ENCODE peak calls at places on chromosomes 3 and 15, in eight cellular contexts. I, A, Q, V, K, P, U and H are unnamed samples.

GRCh38 chr15:58446521-58446920 is 14.7 kb downstream of the LIPC start:
- DNase-seq in I (no peak), A (no peak), Q (no peak), V (no peak), K (no peak), P (no peak), U (no peak), H (no peak)

GRCh38 chr3:54935869-54936268 is 8.0 kb upstream of the LRTM1 start:
- DNase-seq in I (no peak), A (no peak), Q (no peak), V (no peak), K (no peak), P (no peak), U (no peak), H (no peak)

GRCh38 chr15:98785796-98786581 is 137.7 kb downstream of the IGF1R start:
- DNase-seq in I (no peak), A (no peak), Q (no peak), V (no peak), K (no peak), P (no peak), U (no peak), H (no peak)

GRCh38 chr15:82183121-82184031 is 79.2 kb downstream of the EFL1 start:
- DNase-seq in I (no peak), A (no peak), Q (peak), V (no peak), K (no peak), P (no peak), U (no peak), H (peak)

GRCh38 chr15:51327081-51327480 is 11.3 kb downstream of the CYP19A1 start:
- DNase-seq in I (no peak), A (no peak), Q (no peak), V (no peak), K (no peak), P (no peak), U (no peak), H (no peak)

GRCh38 chr3:58175429-58176184 is 35.2 kb downstream of the DNASE1L3 start:
- DNase-seq in I (peak), A (no peak), Q (peak), V (no peak), K (no peak), P (no peak), U (no peak), H (no peak)

GRCh38 chr15:60351066-60351465 is 46.7 kb downstream of the ANXA2 start:
- DNase-seq in I (no peak), A (no peak), Q (no peak), V (no peak), K (no peak), P (no peak), U (no peak), H (peak)

GRCh38 chr3:49772703-49773102 is 13.6 kb downstream of the IP6K1 start:
- DNase-seq in I (no peak), A (no peak), Q (no peak), V (no peak), K (no peak), P (no peak), U (no peak), H (no peak)

GRCh38 chr15:44327578-44327977 is 39.1 kb downstream of the GOLM2 start:
- DNase-seq in I (no peak), A (no peak), Q (no peak), V (no peak), K (no peak), P (no peak), U (no peak), H (no peak)

GRCh38 chr3:65126527-65127440 is 439.0 kb upstream of the ADAMTS9 start:
- DNase-seq in I (no peak), A (peak), Q (peak), V (no peak), K (no peak), P (no peak), U (no peak), H (peak)

GRCh38 chr3:136667081-136667480 is 85.1 kb downstream of the STAG1 start:
- DNase-seq in I (no peak), A (peak), Q (no peak), V (no peak), K (no peak), P (no peak), U (no peak), H (peak)

GRCh38 chr15:53559364-53560253 is 199.9 kb downstream of the WDR72 start:
- DNase-seq in I (peak), A (no peak), Q (no peak), V (no peak), K (no peak), P (no peak), U (no peak), H (no peak)

GRCh38 chr15:51708013-51708412 is 26.7 kb downstream of the SCG3 start:
- DNase-seq in I (peak), A (no peak), Q (no peak), V (no peak), K (no peak), P (no peak), U (no peak), H (no peak)

GRCh38 chr15:82643992-82644391 is 3.2 kb downstream of the CPEB1 start:
- DNase-seq in I (no peak), A (no peak), Q (no peak), V (no peak), K (no peak), P (no peak), U (no peak), H (no peak)

GRCh38 chr3:105366302-105367062 is at the start of gene ALCAM:
- DNase-seq in I (peak), A (peak), Q (peak), V (peak), K (peak), P (peak), U (peak), H (peak)

GRCh38 chr15:41334293-41335120 is 1.8 kb downstream of the NUSAP1 start:
- DNase-seq in I (no peak), A (no peak), Q (no peak), V (no peak), K (no peak), P (no peak), U (no peak), H (no peak)

GRCh38 chr15:77538011-77538410 is 94.7 kb downstream of the LINGO1 start:
- DNase-seq in I (no peak), A (no peak), Q (no peak), V (no peak), K (no peak), P (peak), U (no peak), H (no peak)

GRCh38 chr3:55619186-55619808 is 132.2 kb upstream of the WNT5A start:
- DNase-seq in I (no peak), A (no peak), Q (no peak), V (no peak), K (no peak), P (no peak), U (no peak), H (no peak)

GRCh38 chr3:72310028-72310987 is 525.4 kb upstream of the PROK2 start:
- DNase-seq in I (peak), A (peak), Q (peak), V (no peak), K (no peak), P (peak), U (no peak), H (peak)

GRCh38 chr3:113507501-113508067 is 7.4 kb downstream of the SPICE1 start:
- DNase-seq in I (no peak), A (no peak), Q (no peak), V (no peak), K (no peak), P (no peak), U (no peak), H (no peak)

GRCh38 chr3:131224886-131225550 is 156.6 kb upstream of the NUDT16 start:
- DNase-seq in I (no peak), A (no peak), Q (peak), V (no peak), K (no peak), P (no peak), U (no peak), H (peak)